ENCODE peak calls at places on chromosomes 11 and 22, in five cellular contexts. B is pancreas, H is prostate gland, U is DND-41, J is psoas muscle. S is an unnamed sample. For H3K4me1, the result is how much of the 10 kb centered on the place peaks cover.

GRCh38 chr11:48005878-48006277 is 25.5 kb downstream of the PTPRJ start:
- DNase-seq in U (no peak), B (no peak), H (no peak), J (no peak), S (no peak)

GRCh38 chr11:8098361-8098760 is 17.4 kb downstream of the TUB start:
- DNase-seq in H (no peak), U (no peak), B (no peak), J (no peak), S (no peak)

GRCh38 chr11:88604255-88604654 is 266.7 kb upstream of the CTSC start:
- DNase-seq in U (no peak), H (no peak), B (no peak), J (no peak), S (no peak)

GRCh38 chr22:23121026-23121823 is 20.6 kb downstream of the RSPH14 start:
- DNase-seq in B (no peak), J (no peak), U (no peak), H (no peak), S (no peak)

GRCh38 chr11:118845369-118845768 is 38.3 kb upstream of the CXCR5 start:
- DNase-seq in U (no peak), H (no peak), B (no peak), J (no peak), S (no peak)

GRCh38 chr11:9651899-9652748 is 11.8 kb upstream of the SWAP70 start:
- DNase-seq in J (no peak), H (no peak), B (no peak), U (no peak), S (no peak)

GRCh38 chr11:128483211-128483788 is 104.1 kb downstream of the ETS1 start:
- DNase-seq in J (no peak), U (no peak), B (no peak), H (no peak), S (no peak)

GRCh38 chr11:44761546-44761961 is 34.8 kb downstream of the TSPAN18 start:
- DNase-seq in U (no peak), B (no peak), H (no peak), J (no peak), S (no peak)

GRCh38 chr11:9787260-9787659 is 123.4 kb downstream of the SWAP70 start:
- DNase-seq in H (no peak), J (no peak), B (no peak), U (no peak), S (no peak)

GRCh38 chr22:37741312-37741795 is 44.5 kb downstream of the TRIOBP start:
- DNase-seq in U (no peak), B (peak), J (peak), H (no peak), S (peak)

GRCh38 chr11:3200388-3201111 is 18.1 kb downstream of the MRGPRG start:
- DNase-seq in H (no peak), J (no peak), B (no peak), U (no peak), S (peak)

GRCh38 chr22:37176464-37177061 is 11.5 kb downstream of the C1QTNF6 start:
- DNase-seq in B (peak), H (peak), J (peak), U (no peak), S (peak)

DNA sequence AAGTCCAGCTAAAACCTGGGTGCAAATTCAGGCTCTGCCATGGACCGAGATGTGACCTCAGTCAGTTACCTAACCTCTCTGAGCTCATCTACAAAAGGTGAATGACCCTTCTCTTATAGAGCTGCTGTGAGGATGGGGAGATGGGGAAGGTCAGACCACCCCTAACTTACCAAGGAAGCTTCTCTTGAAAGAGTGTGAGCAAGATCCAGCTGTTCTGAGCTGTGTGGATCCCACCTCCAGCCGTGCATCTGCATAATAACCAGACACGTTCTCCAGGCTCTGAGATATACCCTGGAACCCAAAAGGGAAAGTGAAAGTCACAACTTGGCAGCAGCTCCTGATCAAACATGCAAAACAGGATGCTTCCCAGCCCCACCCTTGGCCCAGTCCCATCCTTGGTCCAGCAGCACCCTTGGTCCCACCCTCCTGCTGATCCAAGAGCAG is at the start of gene APOL3:
- DNase-seq in B (peak), J (peak), U (peak), H (peak), S (peak)
- H3K4me3 ChIP-seq in B (no peak), J (peak), U (peak), H (peak), S (peak)

DNA sequence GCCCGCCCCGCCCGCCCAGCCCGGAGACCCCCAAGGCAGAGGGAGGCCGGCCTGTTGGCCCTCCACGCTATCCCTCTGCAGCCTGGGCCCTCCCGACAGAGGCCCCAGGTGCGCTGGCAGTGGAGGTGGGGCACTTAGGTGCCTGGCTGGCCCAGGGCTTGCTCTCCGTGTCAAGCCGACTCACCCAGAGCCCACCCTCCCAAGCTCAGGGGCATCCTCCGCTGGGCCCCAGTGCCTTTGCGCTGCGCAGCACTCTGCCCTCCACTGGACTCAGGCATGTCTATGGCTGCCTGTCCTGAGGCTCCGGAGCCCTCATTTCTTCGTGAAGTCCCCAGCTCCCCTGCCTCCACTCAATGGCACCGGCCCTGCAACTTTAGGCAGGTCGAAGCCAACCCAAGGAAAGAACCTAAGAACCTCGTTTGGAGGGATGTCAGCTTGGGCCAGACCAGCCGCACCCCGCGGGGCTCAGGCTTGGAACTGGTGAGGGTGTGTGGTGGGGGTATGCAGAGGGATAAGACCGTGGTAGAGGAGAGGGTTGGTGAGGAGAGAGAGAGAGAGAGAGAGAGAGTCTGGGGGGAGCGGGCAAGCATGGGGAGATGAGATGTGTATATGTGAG is 6.1 kb downstream of the SMIM45 start:
- DNase-seq in J (no peak), B (no peak), U (no peak), H (no peak), S (no peak)
- TF ChIP-seq CTCF in J (no peak), B (no peak), U (no peak), H (no peak), S (peak)

GRCh38 chr11:59271247-59271755 is 58.6 kb upstream of the MPEG1 start:
- DNase-seq in H (no peak), U (no peak), J (no peak), B (no peak), S (no peak)
- H3K4me1 ChIP-seq in H (under half), U (under half), J (under half), B (under half), S (under half)

GRCh38 chr22:40729284-40729683 is 50.0 kb downstream of the MCHR1 start:
- DNase-seq in U (no peak), H (no peak), J (no peak), B (no peak), S (no peak)

GRCh38 chr22:40732996-40733292 is 53.7 kb downstream of the MCHR1 start:
- DNase-seq in H (no peak), B (no peak), J (no peak), U (no peak), S (no peak)

GRCh38 chr22:40727607-40728325 is 48.5 kb downstream of the MCHR1 start:
- DNase-seq in B (no peak), H (no peak), U (no peak), J (no peak), S (no peak)

GRCh38 chr22:40733919-40734318 is 54.6 kb downstream of the MCHR1 start:
- DNase-seq in H (no peak), J (no peak), B (no peak), U (no peak), S (no peak)

GRCh38 chr22:40728731-40729189 is 49.5 kb downstream of the MCHR1 start:
- DNase-seq in B (no peak), H (peak), J (no peak), U (peak), S (peak)
- H3K4me3 ChIP-seq in B (no peak), H (no peak), J (no peak), U (no peak), S (no peak)

GRCh38 chr11:65890324-65891179 is at the start of gene CCDC85B:
- DNase-seq in H (peak), J (peak), U (peak), B (peak), S (peak)
- TF ChIP-seq CTCF in H (peak), J (no peak), U (no peak), B (no peak), S (no peak)

GRCh38 chr11:77423624-77424023 is 50.3 kb downstream of the PAK1 start:
- DNase-seq in U (no peak), B (no peak), H (no peak), J (no peak), S (no peak)
- H3K4me1 ChIP-seq in U (under half), B (under half), H (under half), J (under half), S (under half)

S was measured in mucosa of descending colon.